ENCODE peak calls at places on chromosomes 1 and 21, in seven cellular contexts. O, D, Q, N, P, G and S are unnamed samples.

GRCh38 chr1:94522304-94522703 is 19.3 kb downstream of the F3 start:
- DNase-seq in O (peak), D (no peak), Q (no peak), N (no peak), P (no peak), G (no peak), S (peak)

GRCh38 chr1:45796381-45796780 is 7.0 kb upstream of the MAST2 start:
- DNase-seq in O (no peak), D (no peak), Q (no peak), N (no peak), P (no peak), G (no peak), S (no peak)

GRCh38 chr1:169970114-169970513 is 76.4 kb upstream of the SCYL3 start:
- DNase-seq in O (no peak), D (no peak), Q (no peak), N (no peak), P (no peak), G (no peak), S (no peak)

GRCh38 chr1:202589190-202589680 is 121.0 kb downstream of the SYT2 start:
- DNase-seq in O (peak), D (no peak), Q (peak), N (no peak), P (peak), G (no peak), S (peak)

GRCh38 chr21:45698493-45698947 is 55.0 kb downstream of the PCBP3 start:
- DNase-seq in O (no peak), D (no peak), Q (no peak), N (no peak), P (no peak), G (peak), S (no peak)

GRCh38 chr1:200379431-200379755 is 30.4 kb downstream of the ZNF281 start:
- DNase-seq in O (no peak), D (no peak), Q (no peak), N (no peak), P (no peak), G (no peak), S (no peak)

GRCh38 chr1:115529216-115529897 is 112.4 kb upstream of the VANGL1 start:
- DNase-seq in O (no peak), D (no peak), Q (no peak), N (no peak), P (no peak), G (no peak), S (no peak)

GRCh38 chr1:55640708-55641473 is 425.7 kb upstream of the USP24 start:
- DNase-seq in O (peak), D (peak), Q (no peak), N (peak), P (peak), G (peak), S (no peak)

GRCh38 chr1:121558514-121558913 is 373.7 kb downstream of the SRGAP2C start:
- DNase-seq in O (no peak), D (no peak), Q (no peak), N (no peak), P (no peak), G (no peak), S (no peak)